ENCODE peak calls at places on chromosomes 5 and 9, in nine cellular contexts. U is iris pigment epithelial cell; T is mammary epithelial cell; G is KBM-7; Z is GM12892; D is fibroblast of mammary gland; S is stimulated activated naive CD4-positive, alpha-beta T cell; Q is RPMI7951; P is KG1. H is an unnamed sample.

GRCh38 chr9:90010793-90011192 is 406.0 kb downstream of the GADD45G start:
- DNase-seq in U (no peak), P (no peak), Q (no peak), G (no peak), D (no peak), T (no peak), S (no peak), Z (no peak), H (no peak)

GRCh38 chr9:98171176-98171925 is 21.1 kb downstream of the CORO2A start:
- DNase-seq in P (no peak), S (no peak), Q (no peak), U (no peak), D (no peak), G (no peak), T (no peak), Z (no peak), H (no peak)

GRCh38 chr5:88602584-88602983 is 280.4 kb downstream of the MEF2C start:
- DNase-seq in S (no peak), G (peak), U (no peak), Q (no peak), P (no peak), Z (no peak), D (no peak), T (no peak), H (peak)

GRCh38 chr9:137308102-137308619 is 6.1 kb upstream of the NRARP start:
- DNase-seq in S (no peak), D (no peak), Q (no peak), U (no peak), T (no peak), P (no peak), Z (no peak), G (no peak), H (no peak)

GRCh38 chr5:67303356-67303755 is 106.8 kb upstream of the CD180 start:
- DNase-seq in U (peak), G (no peak), Z (no peak), S (no peak), Q (peak), D (peak), T (peak), P (no peak), H (no peak)

GRCh38 chr9:573551-574410 is 267.7 kb upstream of the DMRT1 start:
- DNase-seq in Q (no peak), S (no peak), T (no peak), D (no peak), P (no peak), U (peak), G (no peak), Z (no peak), H (peak)

GRCh38 chr9:134944916-134945315 is 27.2 kb upstream of the FCN1 start:
- DNase-seq in S (no peak), Z (no peak), T (no peak), U (no peak), P (no peak), Q (no peak), D (no peak), G (no peak), H (no peak)

GRCh38 chr5:148972958-148973357 is 89.9 kb downstream of the SH3TC2 start:
- DNase-seq in S (no peak), D (peak), T (peak), Z (no peak), G (no peak), Q (peak), P (no peak), U (peak), H (no peak)

GRCh38 chr9:7549261-7549660 is 250.3 kb downstream of the DMAC1 start:
- DNase-seq in S (no peak), G (no peak), Z (no peak), Q (no peak), P (no peak), D (no peak), T (no peak), U (no peak), H (no peak)

GRCh38 chr9:116806075-116806474 is 119.0 kb downstream of the TRIM32 start:
- DNase-seq in T (peak), Q (no peak), U (peak), G (peak), D (peak), Z (no peak), P (no peak), S (no peak), H (no peak)

GRCh38 chr5:175517824-175518450 is 39.6 kb downstream of the SFXN1 start:
- DNase-seq in P (no peak), Z (no peak), T (peak), D (peak), U (peak), S (no peak), G (no peak), Q (peak), H (no peak)

GRCh38 chr9:70678153-70678552 is 263.7 kb upstream of the KLF9 start:
- DNase-seq in Q (no peak), D (peak), G (no peak), T (no peak), U (no peak), P (no peak), S (no peak), Z (no peak), H (no peak)

GRCh38 chr9:17462869-17463464 is 115.9 kb upstream of the SH3GL2 start:
- DNase-seq in P (peak), T (peak), Z (no peak), Q (peak), S (peak), D (peak), G (peak), U (peak), H (peak)

GRCh38 chr5:133006653-133007052 is 19.7 kb downstream of the ZCCHC10 start:
- DNase-seq in Z (no peak), Q (no peak), P (no peak), S (no peak), G (no peak), U (peak), D (no peak), T (no peak), H (no peak)

GRCh38 chr5:134543820-134544692 is 18.6 kb downstream of the JADE2 start:
- DNase-seq in Z (peak), T (no peak), D (no peak), U (no peak), P (no peak), Q (no peak), S (peak), G (no peak), H (no peak)

GRCh38 chr5:75847561-75848021 is 130.4 kb upstream of the POC5 start:
- DNase-seq in D (no peak), G (peak), T (no peak), P (no peak), Q (no peak), U (no peak), S (no peak), Z (peak), H (no peak)

GRCh38 chr9:136309101-136309801 is 5.4 kb upstream of the CCDC187 start:
- DNase-seq in Z (no peak), Q (no peak), P (no peak), T (no peak), S (no peak), G (peak), D (no peak), U (no peak), H (no peak)

GRCh38 chr5:19886123-19886921 is 101.7 kb downstream of the CDH18 start:
- DNase-seq in T (peak), U (peak), S (no peak), Z (no peak), G (no peak), D (peak), Q (peak), P (no peak), H (no peak)

GRCh38 chr5:154712518-154713437 is 42.4 kb upstream of the LARP1 start:
- DNase-seq in P (no peak), T (peak), G (no peak), D (no peak), S (no peak), Q (peak), U (no peak), Z (no peak), H (no peak)

GRCh38 chr5:88778736-88779135 is 104.2 kb downstream of the MEF2C start:
- DNase-seq in T (no peak), S (no peak), Z (no peak), Q (no peak), G (no peak), U (no peak), D (no peak), P (no peak), H (no peak)

GRCh38 chr5:174725991-174726601 is 1.7 kb downstream of the MSX2 start:
- DNase-seq in P (no peak), Q (no peak), U (no peak), G (no peak), D (no peak), S (no peak), Z (no peak), T (no peak), H (no peak)

GRCh38 chr5:134122530-134122929 is 8.0 kb downstream of the TCF7 start:
- DNase-seq in P (no peak), U (no peak), D (no peak), Z (no peak), Q (no peak), G (no peak), S (peak), T (no peak), H (no peak)

GRCh38 chr5:36066540-36067210 is at the start of gene UGT3A2:
- DNase-seq in Q (no peak), U (no peak), Z (no peak), P (no peak), S (no peak), D (no peak), T (no peak), G (peak), H (peak)

GRCh38 chr5:139381837-139382361 is 1.2 kb downstream of the SLC23A1 start:
- DNase-seq in S (no peak), D (no peak), T (no peak), Z (no peak), Q (no peak), P (no peak), G (no peak), U (no peak), H (no peak)

GRCh38 chr5:157718529-157718928 is 12.7 kb upstream of the THG1L start:
- DNase-seq in P (no peak), U (peak), S (peak), T (peak), Z (no peak), G (peak), D (peak), Q (peak), H (peak)

GRCh38 chr5:107372723-107373487 is 297.8 kb downstream of the EFNA5 start:
- DNase-seq in S (no peak), T (no peak), D (peak), Q (no peak), P (no peak), G (no peak), Z (no peak), U (peak), H (no peak)

GRCh38 chr9:95116002-95116819 is 201.3 kb downstream of the FANCC start:
- DNase-seq in Q (no peak), T (no peak), P (no peak), D (peak), U (no peak), Z (no peak), S (no peak), G (no peak), H (peak)

GRCh38 chr5:168645195-168645594 is 66.0 kb upstream of the PANK3 start:
- DNase-seq in U (no peak), P (no peak), S (no peak), G (no peak), Q (no peak), D (no peak), T (no peak), Z (no peak), H (no peak)

GRCh38 chr5:7828269-7828668 is 22.7 kb downstream of the CFAP90 start:
- DNase-seq in Q (no peak), G (no peak), U (no peak), D (no peak), T (no peak), P (no peak), Z (no peak), S (no peak), H (no peak)

GRCh38 chr9:16787724-16788123 is 82.7 kb downstream of the BNC2 start:
- DNase-seq in S (no peak), D (peak), Z (no peak), P (no peak), U (peak), G (no peak), Q (peak), T (no peak), H (no peak)

GRCh38 chr9:121557581-121558422 is 58.2 kb upstream of the GGTA1 start:
- DNase-seq in U (peak), G (peak), D (peak), T (peak), P (peak), Q (peak), Z (no peak), S (no peak), H (peak)

GRCh38 chr5:34480810-34481528 is 175.2 kb upstream of the RAI14 start:
- DNase-seq in S (no peak), Z (no peak), D (no peak), T (no peak), G (no peak), P (no peak), Q (no peak), U (no peak), H (no peak)

GRCh38 chr9:131739988-131740648 is at the start of gene RAPGEF1:
- DNase-seq in T (no peak), P (peak), D (no peak), Z (peak), Q (peak), S (peak), U (peak), G (no peak), H (peak)

H was measured in SK-MEL-5.